ENCODE peak calls at places on chromosomes 5 and 9, in four cellular contexts. E, T, K and Z are unnamed samples.

GRCh38 chr9:18238254-18238653 is 235.7 kb upstream of the ADAMTSL1 start:
- DNase-seq in E (no peak), T (no peak), K (no peak), Z (no peak)

GRCh38 chr5:143801251-143801650 is 10.7 kb upstream of the HMHB1 start:
- DNase-seq in K (no peak), E (no peak), T (no peak), Z (no peak)

GRCh38 chr9:91809581-91810285 is 140.3 kb downstream of the ROR2 start:
- DNase-seq in K (no peak), T (no peak), E (no peak), Z (no peak)

GRCh38 chr5:14859980-14860379 is 11.6 kb downstream of the ANKH start:
- DNase-seq in E (no peak), K (no peak), T (no peak), Z (no peak)

GRCh38 chr5:122492675-122493074 is 180.6 kb downstream of the SNCAIP start:
- DNase-seq in K (no peak), T (peak; percentile 5), E (no peak), Z (no peak)

GRCh38 chr9:37732086-37732744 is 21.4 kb upstream of the TRMT10B start:
- DNase-seq in K (no peak), T (no peak), E (no peak), Z (no peak)

GRCh38 chr5:124402144-124402581 is 344.3 kb downstream of the ZNF608 start:
- DNase-seq in E (no peak), K (no peak), T (no peak), Z (peak; percentile 71)

GRCh38 chr9:121860744-121861143 is 209.3 kb downstream of the DAB2IP start:
- DNase-seq in K (no peak), E (no peak), T (no peak), Z (no peak)

GRCh38 chr5:54756796-54757402 is 228.5 kb downstream of the ESM1 start:
- DNase-seq in K (no peak), E (no peak), T (no peak), Z (no peak)

GRCh38 chr5:153429734-153430133 is 60.7 kb upstream of the GRIA1 start:
- DNase-seq in E (no peak), T (no peak), K (no peak), Z (no peak)

GRCh38 chr5:106017243-106017857 is 1653.4 kb downstream of the EFNA5 start:
- DNase-seq in E (no peak), T (no peak), K (no peak), Z (no peak)

GRCh38 chr9:86500667-86501435 is 146.6 kb upstream of the TUT7 start:
- DNase-seq in K (no peak), E (no peak), T (no peak), Z (no peak)

GRCh38 chr9:82271099-82271498 is 282.5 kb downstream of the SPATA31D1 start:
- DNase-seq in K (no peak), E (no peak), T (no peak), Z (no peak)

GRCh38 chr9:101119206-101119819 is 90.8 kb downstream of the PLPPR1 start:
- DNase-seq in K (no peak), E (peak; percentile 24), T (peak; percentile 76), Z (peak; percentile 74)

GRCh38 chr9:134058716-134059115 is 9.1 kb downstream of the BRD3 start:
- DNase-seq in T (no peak), E (peak; percentile 9), K (peak; percentile 0), Z (no peak)

GRCh38 chr5:131521252-131521651 is 113.8 kb downstream of the RAPGEF6 start:
- DNase-seq in E (no peak), T (no peak), K (no peak), Z (no peak)